ENCODE peak calls at places on chromosomes 3 and 15, in five cellular contexts. O, R, U, J and G are unnamed samples.

GRCh38 chr15:33107950-33108349 is 86.6 kb downstream of the FMN1 start:
- DNase-seq in J (no peak), O (no peak), U (peak; percentile 21), R (no peak), G (no peak)

GRCh38 chr3:126998320-126998719 is 15.4 kb downstream of the PLXNA1 start:
- DNase-seq in J (no peak), R (no peak), O (no peak), U (no peak), G (no peak)

GRCh38 chr3:171944109-171945016 is 95.0 kb upstream of the FNDC3B start:
- DNase-seq in R (no peak), O (peak; percentile 39), J (no peak), U (no peak), G (peak; percentile 70)

GRCh38 chr3:44045476-44046275 is 196.0 kb upstream of the TOPAZ1 start:
- DNase-seq in J (peak; percentile 29), R (no peak), U (peak; percentile 38), O (no peak), G (no peak)

GRCh38 chr3:152428577-152428976 is 159.8 kb downstream of the MBNL1 start:
- DNase-seq in U (no peak), R (no peak), O (no peak), J (no peak), G (no peak)

GRCh38 chr3:98343647-98344507 is 9.8 kb upstream of the OR5K4 start:
- DNase-seq in U (peak; percentile 48), O (peak; percentile 46), R (no peak), J (peak; percentile 48), G (peak; percentile 35)

GRCh38 chr15:28106294-28107110 is 7.4 kb upstream of the OCA2 start:
- DNase-seq in U (no peak), J (no peak), R (no peak), O (no peak), G (peak; percentile 5)

GRCh38 chr15:98643104-98643503 is 5.2 kb upstream of the IGF1R start:
- DNase-seq in R (no peak), U (no peak), J (no peak), O (no peak), G (no peak)

GRCh38 chr3:40718681-40719080 is 193.9 kb downstream of the ZNF621 start:
- DNase-seq in U (no peak), J (no peak), R (no peak), O (no peak), G (no peak)

GRCh38 chr3:189631409-189631808 is 220 bp downstream of the TP63 start:
- DNase-seq in U (peak; percentile 16), O (no peak), J (no peak), R (no peak), G (no peak)

GRCh38 chr3:27114684-27115083 is 254.5 kb downstream of the NEK10 start:
- DNase-seq in O (no peak), J (no peak), U (peak; percentile 54), R (no peak), G (no peak)

GRCh38 chr3:61938878-61939549 is 377.6 kb downstream of the PTPRG start:
- DNase-seq in U (no peak), R (no peak), J (no peak), O (no peak), G (no peak)

GRCh38 chr15:63843901-63844317 is 10.2 kb upstream of the HERC1 start:
- DNase-seq in J (no peak), R (no peak), U (peak; percentile 40), O (peak; percentile 46), G (peak; percentile 4)

GRCh38 chr3:192422998-192423349 is 304.4 kb downstream of the FGF12 start:
- DNase-seq in O (peak; percentile 6), U (peak; percentile 27), R (no peak), J (no peak), G (no peak)

GRCh38 chr3:94405258-94406035 is 342.6 kb downstream of the NSUN3 start:
- DNase-seq in J (no peak), O (no peak), R (no peak), U (peak; percentile 46), G (no peak)

GRCh38 chr15:50218691-50219090 is 36.7 kb downstream of the SLC27A2 start:
- DNase-seq in O (peak; percentile 30), R (no peak), J (no peak), U (no peak), G (no peak)

GRCh38 chr3:50204804-50205718 is at the start of gene SLC38A3:
- DNase-seq in J (no peak), U (no peak), O (no peak), R (no peak), G (no peak)
- TF ChIP-seq CTCF in J (no peak), U (no peak), O (no peak), R (no peak), G (no peak)

GRCh38 chr15:30929982-30930381 is 26.3 kb downstream of the FAN1 start:
- DNase-seq in R (no peak), U (no peak), O (no peak), J (no peak), G (no peak)
- H3K4me3 ChIP-seq in R (no peak overlapping the region), U (no peak overlapping the region), O (no peak overlapping the region), J (no peak overlapping the region), G (no peak overlapping the region)

GRCh38 chr3:177753498-177754155 is 556.3 kb upstream of the TBL1XR1 start:
- DNase-seq in U (peak; percentile 59), O (no peak), R (peak; percentile 61), J (peak; percentile 42), G (no peak)
- TF ChIP-seq CTCF in U (no peak), O (no peak), R (no peak), J (no peak), G (no peak)

GRCh38 chr15:90596943-90597342 is 67.2 kb downstream of the CRTC3 start:
- DNase-seq in O (no peak), J (no peak), U (no peak), R (no peak), G (no peak)

GRCh38 chr15:90598053-90598577 is 68.4 kb downstream of the CRTC3 start:
- DNase-seq in U (peak; percentile 36), R (peak; percentile 40), J (peak; percentile 84), O (peak; percentile 16), G (peak; percentile 54)

GRCh38 chr15:90599116-90599515 is 69.4 kb downstream of the CRTC3 start:
- DNase-seq in O (no peak), U (no peak), R (no peak), J (no peak), G (no peak)

GRCh38 chr15:90598679-90599078 is 69.0 kb downstream of the CRTC3 start:
- DNase-seq in R (no peak), U (no peak), O (no peak), J (no peak), G (no peak)

GRCh38 chr15:90597477-90598052 is 67.8 kb downstream of the CRTC3 start:
- DNase-seq in J (no peak), R (no peak), O (no peak), U (no peak), G (peak; percentile 40)
- H3K4me3 ChIP-seq in J (no peak overlapping the region), R (no peak overlapping the region), O (no peak overlapping the region), U (no peak overlapping the region), G (no peak overlapping the region)